ENCODE peak calls at places on chromosomes 4 and X, in five cellular contexts. N is left ventricle myocardium inferior, D is tibial artery, R is right atrium auricular region, O is AG04450. H is an unnamed sample.

GRCh38 chrX:112341598-112341997 is 259.0 kb upstream of the TRPC5 start:
- DNase-seq in R (no peak), O (peak), N (no peak), D (no peak), H (no peak)

GRCh38 chrX:2577844-2578444 is 77.2 kb upstream of the DHRSX start:
- DNase-seq in D (no peak), N (no peak), R (no peak), O (no peak), H (no peak)

GRCh38 chrX:40484408-40485091 is 96.2 kb upstream of the ATP6AP2 start:
- DNase-seq in D (no peak), N (no peak), R (no peak), O (no peak), H (no peak)

GRCh38 chr4:10180927-10181744 is 64.5 kb upstream of the WDR1 start:
- DNase-seq in O (no peak), R (no peak), N (no peak), D (no peak), H (no peak)

GRCh38 chrX:30489323-30489722 is 88.2 kb downstream of the TASL start:
- DNase-seq in N (no peak), D (no peak), R (no peak), O (no peak), H (no peak)

GRCh38 chr4:8247047-8247930 is 22.3 kb upstream of the HTRA3 start:
- DNase-seq in N (peak), D (peak), O (no peak), R (peak), H (no peak)

GRCh38 chr4:95867919-95868318 is 28.0 kb downstream of the PDHA2 start:
- DNase-seq in R (no peak), O (no peak), D (no peak), N (no peak), H (no peak)

GRCh38 chrX:25442501-25442900 is 426.7 kb upstream of the ARX start:
- DNase-seq in N (no peak), O (no peak), R (no peak), D (no peak), H (no peak)

GRCh38 chr4:472881-473574 is 25.9 kb downstream of the ZNF721 start:
- DNase-seq in O (no peak), D (no peak), R (no peak), N (no peak), H (no peak)

GRCh38 chrX:140764401-140764919 is 54.9 kb downstream of the LINC00632 start:
- DNase-seq in R (no peak), N (no peak), O (peak), D (peak), H (no peak)

GRCh38 chr4:75777589-75777988 is 53.2 kb downstream of the USO1 start:
- DNase-seq in N (no peak), D (no peak), R (no peak), O (no peak), H (no peak)

GRCh38 chrX:48456628-48457027 is 13.4 kb downstream of the SLC38A5 start:
- DNase-seq in N (no peak), O (no peak), R (peak), D (no peak), H (no peak)

GRCh38 chr4:189143255-189143654 is 797.4 kb upstream of the FRG1 start:
- DNase-seq in N (no peak), R (no peak), D (no peak), O (no peak), H (peak)

GRCh38 chr4:108047199-108047598 is 57.5 kb downstream of the HADH start:
- DNase-seq in R (no peak), O (no peak), N (no peak), D (no peak), H (no peak)

GRCh38 chr4:169723207-169723606 is 34.5 kb downstream of the HPF1 start:
- DNase-seq in N (no peak), O (no peak), R (no peak), D (no peak), H (no peak)

GRCh38 chr4:134320048-134320447 is 118.5 kb upstream of the PABPC4L start:
- DNase-seq in O (no peak), R (no peak), N (no peak), D (no peak), H (no peak)

GRCh38 chr4:189497996-189498395 is 442.7 kb upstream of the FRG1 start:
- DNase-seq in D (no peak), O (no peak), N (no peak), R (no peak), H (no peak)

GRCh38 chr4:54498661-54499111 is 159.1 kb upstream of the KIT start:
- DNase-seq in R (no peak), O (no peak), D (no peak), N (no peak), H (no peak)

GRCh38 chr4:119646347-119647071 is 17.9 kb upstream of the PDE5A start:
- DNase-seq in D (no peak), O (no peak), R (no peak), N (peak), H (peak)

GRCh38 chr4:160580581-160580980 is 1477.7 kb downstream of the RAPGEF2 start:
- DNase-seq in O (no peak), N (no peak), R (no peak), D (no peak), H (no peak)

GRCh38 chr4:20253799-20254409 is 2.2 kb downstream of the SLIT2 start:
- DNase-seq in R (no peak), O (no peak), D (peak), N (peak), H (no peak)

GRCh38 chr4:158578476-158578875 is 56.8 kb downstream of the RXFP1 start:
- DNase-seq in N (no peak), O (no peak), D (no peak), R (no peak), H (no peak)
- TF ChIP-seq CTCF in N (peak), O (peak), D (no peak), R (no peak), H (peak)

GRCh38 chr4:84258905-84259830 is 239.9 kb downstream of the NKX6-1 start:
- DNase-seq in N (no peak), R (no peak), O (no peak), D (no peak), H (no peak)
- TF ChIP-seq CTCF in N (peak), R (peak), O (peak), D (no peak), H (peak)

DNA sequence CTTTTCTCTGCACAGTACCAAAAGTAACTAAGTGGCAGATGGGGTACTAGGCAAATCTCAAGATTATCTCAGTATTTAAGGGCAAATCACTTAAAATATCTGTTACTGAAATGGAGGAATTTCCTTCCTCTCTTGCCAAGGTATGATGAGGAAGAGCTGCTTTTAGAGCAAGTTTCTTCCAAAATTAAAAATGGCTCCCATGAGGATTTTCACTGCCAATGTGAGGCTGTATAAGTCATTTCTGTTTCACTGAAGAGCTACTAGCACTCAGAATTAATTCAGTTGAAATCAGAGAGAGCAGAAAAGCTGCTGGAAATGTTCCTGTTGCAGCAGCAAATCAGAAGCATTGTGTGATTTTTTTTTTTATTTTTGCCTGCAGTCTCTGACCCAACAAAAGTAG is 43.5 kb downstream of the GABRB1 start:
- DNase-seq in R (no peak), N (no peak), O (no peak), D (no peak), H (no peak)
- TF ChIP-seq CTCF in R (no peak), N (no peak), O (no peak), D (no peak), H (no peak)

GRCh38 chrX:133307637-133308485 is 89.7 kb upstream of the TFDP3 start:
- DNase-seq in O (no peak), N (peak), D (peak), R (no peak), H (no peak)
- TF ChIP-seq CTCF in O (no peak), N (no peak), D (no peak), R (no peak), H (no peak)

DNA sequence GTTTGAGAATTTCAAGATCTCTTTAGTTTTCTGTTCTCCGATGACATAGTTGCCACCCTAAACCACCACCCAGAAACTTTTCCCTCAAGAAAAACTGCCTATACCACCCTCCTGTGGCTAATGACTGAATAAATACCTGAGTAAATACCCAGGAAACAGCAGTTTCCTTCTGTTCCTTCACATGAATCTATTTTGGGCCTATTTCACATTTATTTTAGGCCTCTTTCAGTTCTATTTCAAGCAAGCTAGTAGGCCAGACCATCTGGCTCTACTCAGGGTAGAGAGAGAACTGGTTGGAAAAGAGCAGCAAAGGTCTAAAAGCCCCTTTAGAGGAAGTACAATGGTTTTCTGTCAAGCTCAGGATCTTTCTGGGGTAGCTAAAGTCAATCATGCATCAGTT is 23.4 kb downstream of the ARHGEF9 start:
- DNase-seq in R (no peak), D (no peak), O (no peak), N (no peak), H (no peak)
- TF ChIP-seq CTCF in R (peak), D (peak), O (no peak), N (peak), H (no peak)

GRCh38 chrX:14028473-14028872 is 1.2 kb downstream of the GEMIN8 start:
- DNase-seq in O (no peak), R (no peak), D (no peak), N (no peak), H (no peak)

GRCh38 chrX:14030248-14030592 is 528 bp upstream of the GEMIN8 start:
- DNase-seq in N (no peak), D (no peak), O (peak), R (no peak), H (no peak)

GRCh38 chrX:14029039-14029424 is 660 bp downstream of the GEMIN8 start:
- DNase-seq in N (no peak), D (no peak), R (no peak), O (no peak), H (no peak)

GRCh38 chrX:14029425-14030247 is at the start of gene GEMIN8:
- DNase-seq in N (peak), D (peak), O (peak), R (peak), H (no peak)

GRCh38 chrX:14032383-14032782 is 2.7 kb upstream of the GEMIN8 start:
- DNase-seq in R (no peak), N (no peak), D (peak), O (peak), H (no peak)
- TF ChIP-seq CTCF in R (peak), N (peak), D (peak), O (peak), H (peak)

GRCh38 chr4:174828845-174829701 is at the start of gene GLRA3:
- DNase-seq in O (no peak), R (no peak), N (no peak), D (no peak), H (peak)
- TF ChIP-seq CTCF in O (no peak), R (no peak), N (no peak), D (no peak), H (no peak)

GRCh38 chr4:5963611-5964010 is 54.6 kb downstream of the C4orf50 start:
- DNase-seq in O (no peak), D (no peak), R (no peak), N (no peak), H (no peak)
- TF ChIP-seq CTCF in O (no peak), D (no peak), R (no peak), N (no peak), H (no peak)

GRCh38 chrX:129606918-129607317 is 47.8 kb downstream of the APLN start:
- DNase-seq in R (peak), O (no peak), N (no peak), D (peak), H (peak)

GRCh38 chrX:129612396-129612795 is 42.4 kb downstream of the APLN start:
- DNase-seq in N (no peak), O (no peak), D (no peak), R (no peak), H (no peak)

GRCh38 chrX:129613596-129613995 is 41.2 kb downstream of the APLN start:
- DNase-seq in O (no peak), D (no peak), R (no peak), N (no peak), H (no peak)

GRCh38 chrX:129609395-129609794 is 45.4 kb downstream of the APLN start:
- DNase-seq in O (no peak), N (no peak), D (no peak), R (no peak), H (no peak)
- TF ChIP-seq CTCF in O (no peak), N (no peak), D (no peak), R (no peak), H (no peak)